ENCODE peak calls at places on chromosomes 16 and 17, in five cellular contexts. One of them, this sample, is unnamed.

GRCh38 chr16:9316615-9317014 is 225.2 kb downstream of the HAPSTR1 start:
- DNase-seq in HepG2: peak; percentile 97
- DNase-seq in psoas muscle: no peak
- DNase-seq in astrocyte: no peak
- DNase-seq in heart left ventricle: no peak
- DNase-seq in this sample: no peak

GRCh38 chr16:85306793-85307551 is 194.7 kb upstream of the CIBAR2 start:
- DNase-seq in HepG2: no peak
- DNase-seq in psoas muscle: no peak
- DNase-seq in astrocyte: no peak
- DNase-seq in heart left ventricle: no peak
- DNase-seq in this sample: no peak

GRCh38 chr17:7559307-7560171 is 989 bp downstream of the TNFSF13 start:
- DNase-seq in HepG2: no peak
- DNase-seq in psoas muscle: no peak
- DNase-seq in astrocyte: no peak
- DNase-seq in heart left ventricle: no peak
- DNase-seq in this sample: no peak

GRCh38 chr17:1107777-1108559 is 71.8 kb downstream of the ABR start:
- DNase-seq in HepG2: no peak
- DNase-seq in psoas muscle: no peak
- DNase-seq in astrocyte: no peak
- DNase-seq in heart left ventricle: peak; percentile 74
- DNase-seq in this sample: peak; percentile 77

GRCh38 chr16:15613676-15614075 is 29.3 kb downstream of the MARF1 start:
- DNase-seq in HepG2: no peak
- DNase-seq in psoas muscle: no peak
- DNase-seq in astrocyte: no peak
- DNase-seq in heart left ventricle: no peak
- DNase-seq in this sample: no peak

GRCh38 chr16:50245417-50246298 is 20.7 kb upstream of the ADCY7 start:
- DNase-seq in HepG2: peak; percentile 16
- DNase-seq in psoas muscle: peak; percentile 55
- DNase-seq in astrocyte: peak; percentile 47
- DNase-seq in heart left ventricle: peak; percentile 55
- DNase-seq in this sample: peak; percentile 77

GRCh38 chr16:535446-536405 is 8.2 kb downstream of the CAPN15 start:
- DNase-seq in HepG2: no peak
- DNase-seq in psoas muscle: peak; percentile 82
- DNase-seq in astrocyte: peak; percentile 65
- DNase-seq in heart left ventricle: peak; percentile 51
- DNase-seq in this sample: peak; percentile 58

GRCh38 chr17:63514477-63514876 is 8.7 kb upstream of the KCNH6 start:
- DNase-seq in HepG2: no peak
- DNase-seq in psoas muscle: no peak
- DNase-seq in astrocyte: no peak
- DNase-seq in heart left ventricle: no peak
- DNase-seq in this sample: no peak

GRCh38 chr16:76343761-76344160 is 66.6 kb downstream of the CNTNAP4 start:
- DNase-seq in HepG2: no peak
- DNase-seq in psoas muscle: no peak
- DNase-seq in astrocyte: no peak
- DNase-seq in heart left ventricle: no peak
- DNase-seq in this sample: no peak

GRCh38 chr16:12455287-12455798 is 348.3 kb downstream of the CPPED1 start:
- DNase-seq in HepG2: peak; percentile 53
- DNase-seq in psoas muscle: peak; percentile 35
- DNase-seq in astrocyte: no peak
- DNase-seq in heart left ventricle: peak; percentile 66
- DNase-seq in this sample: peak; percentile 92

GRCh38 chr17:75979705-75980187 is 706 bp downstream of the TEN1 start:
- DNase-seq in HepG2: no peak
- DNase-seq in psoas muscle: no peak
- DNase-seq in astrocyte: peak; percentile 82
- DNase-seq in heart left ventricle: no peak
- DNase-seq in this sample: no peak

GRCh38 chr16:16197966-16198365 is 25.3 kb downstream of the ABCC6 start:
- DNase-seq in HepG2: no peak
- DNase-seq in psoas muscle: no peak
- DNase-seq in astrocyte: no peak
- DNase-seq in heart left ventricle: no peak
- DNase-seq in this sample: no peak

GRCh38 chr16:8727084-8727590 is 52.7 kb downstream of the ABAT start:
- DNase-seq in HepG2: no peak
- DNase-seq in psoas muscle: no peak
- DNase-seq in astrocyte: no peak
- DNase-seq in heart left ventricle: no peak
- DNase-seq in this sample: no peak

GRCh38 chr16:56558024-56558747 is 6.7 kb upstream of the MT4 start:
- DNase-seq in HepG2: no peak
- DNase-seq in psoas muscle: peak; percentile 30
- DNase-seq in astrocyte: peak; percentile 67
- DNase-seq in heart left ventricle: no peak
- DNase-seq in this sample: no peak

GRCh38 chr17:64694207-64694606 is 32.1 kb upstream of the SMURF2 start:
- DNase-seq in HepG2: peak; percentile 98
- DNase-seq in psoas muscle: peak; percentile 61
- DNase-seq in astrocyte: peak; percentile 69
- DNase-seq in heart left ventricle: peak; percentile 71
- DNase-seq in this sample: no peak

GRCh38 chr17:16439303-16439791 is 24.0 kb downstream of the TRPV2 start:
- DNase-seq in HepG2: no peak
- DNase-seq in psoas muscle: no peak
- DNase-seq in astrocyte: peak; percentile 37
- DNase-seq in heart left ventricle: no peak
- DNase-seq in this sample: no peak

GRCh38 chr17:17751489-17751995 is 70.3 kb downstream of the RAI1 start:
- DNase-seq in HepG2: no peak
- DNase-seq in psoas muscle: no peak
- DNase-seq in astrocyte: no peak
- DNase-seq in heart left ventricle: no peak
- DNase-seq in this sample: no peak

GRCh38 chr16:50448522-50448921 is 79.7 kb upstream of the BRD7 start:
- DNase-seq in HepG2: peak; percentile 31
- DNase-seq in psoas muscle: no peak
- DNase-seq in astrocyte: no peak
- DNase-seq in heart left ventricle: no peak
- DNase-seq in this sample: no peak

GRCh38 chr16:48041861-48042435 is 113.8 kb downstream of the ABCC12 start:
- DNase-seq in HepG2: peak; percentile 34
- DNase-seq in psoas muscle: no peak
- DNase-seq in astrocyte: no peak
- DNase-seq in heart left ventricle: no peak
- DNase-seq in this sample: no peak
- TF ChIP-seq CTCF in HepG2: peak; percentile 60
- TF ChIP-seq CTCF in psoas muscle: peak; percentile 14
- TF ChIP-seq CTCF in astrocyte: no peak
- TF ChIP-seq CTCF in heart left ventricle: no peak
- TF ChIP-seq CTCF in this sample: no peak

DNA sequence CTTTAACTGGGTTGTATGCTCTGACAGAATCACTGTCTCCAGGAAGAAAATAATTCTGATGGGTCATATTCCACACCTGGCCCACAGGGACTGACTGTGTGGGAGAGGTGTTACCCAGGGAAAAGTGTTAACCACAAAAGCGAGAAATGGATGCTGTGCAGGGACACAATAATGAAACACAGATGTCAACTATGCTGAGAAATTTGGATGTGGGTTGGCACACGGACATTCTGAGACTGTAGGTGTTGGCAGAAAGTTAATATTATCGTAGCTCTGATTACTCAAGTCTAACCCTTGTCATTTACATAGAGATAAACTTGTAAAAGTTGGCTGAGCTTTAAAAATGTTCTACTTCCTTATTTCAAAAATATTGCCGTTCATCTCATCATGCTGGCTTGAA is 19.6 kb downstream of the TMC5 start:
- DNase-seq in HepG2: no peak
- DNase-seq in psoas muscle: no peak
- DNase-seq in astrocyte: no peak
- DNase-seq in heart left ventricle: no peak
- DNase-seq in this sample: no peak
- H3K4me3 ChIP-seq in HepG2: no peak overlapping the region
- H3K4me3 ChIP-seq in psoas muscle: no peak overlapping the region
- H3K4me3 ChIP-seq in astrocyte: no peak overlapping the region
- H3K4me3 ChIP-seq in heart left ventricle: no peak overlapping the region
- H3K4me3 ChIP-seq in this sample: no peak overlapping the region

DNA sequence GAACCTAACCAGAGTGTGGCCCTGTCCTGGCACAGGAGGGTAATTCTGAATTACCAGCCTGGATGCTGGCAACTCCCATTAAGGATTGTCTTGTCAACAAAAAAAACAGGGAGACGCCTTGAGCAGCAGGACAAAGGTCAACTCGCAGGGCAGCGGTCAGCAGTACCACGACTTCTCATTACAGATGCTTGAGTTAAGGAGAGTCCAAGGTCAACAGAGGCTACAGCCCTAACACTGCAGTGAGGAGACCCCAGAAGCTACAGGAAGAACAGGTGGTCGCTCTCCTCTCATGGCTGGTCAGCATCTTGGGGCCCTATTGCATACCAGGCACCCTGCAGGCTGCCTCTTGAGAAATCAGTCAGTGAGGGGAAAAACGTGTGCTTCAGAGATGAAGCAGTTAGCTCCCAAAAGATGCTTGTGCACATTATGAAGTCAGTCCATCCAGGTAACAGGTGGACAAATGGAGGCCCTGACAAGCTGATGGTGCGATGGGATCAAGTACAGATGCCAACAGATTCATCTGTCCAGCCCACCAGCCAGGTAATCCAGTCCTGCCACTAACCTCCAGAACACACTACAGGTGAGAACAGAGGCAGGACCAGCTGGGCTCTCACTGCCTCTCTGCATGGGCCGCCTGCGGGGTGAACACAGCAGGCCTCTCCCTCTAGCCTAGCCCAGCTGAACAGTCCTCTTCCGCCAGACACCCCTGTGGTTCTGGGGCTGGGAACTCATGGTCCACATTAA is 4.2 kb downstream of the CSNK1D start:
- DNase-seq in HepG2: no peak
- DNase-seq in psoas muscle: no peak
- DNase-seq in astrocyte: no peak
- DNase-seq in heart left ventricle: no peak
- DNase-seq in this sample: no peak
- H3K27ac ChIP-seq in HepG2: peak overlapping the region; percentile 90
- H3K27ac ChIP-seq in psoas muscle: peak overlapping the region; percentile 81
- H3K27ac ChIP-seq in astrocyte: no peak overlapping the region
- H3K27ac ChIP-seq in heart left ventricle: peak overlapping the region; percentile 14
- H3K27ac ChIP-seq in this sample: peak overlapping the region; percentile 13

GRCh38 chr17:33521784-33522183 is 228.7 kb upstream of the ASIC2 start:
- DNase-seq in HepG2: no peak
- DNase-seq in psoas muscle: no peak
- DNase-seq in astrocyte: no peak
- DNase-seq in heart left ventricle: no peak
- DNase-seq in this sample: no peak
- TF ChIP-seq CTCF in HepG2: peak; percentile 58
- TF ChIP-seq CTCF in psoas muscle: no peak
- TF ChIP-seq CTCF in astrocyte: no peak
- TF ChIP-seq CTCF in heart left ventricle: peak; percentile 24
- TF ChIP-seq CTCF in this sample: peak; percentile 22

GRCh38 chr16:58235663-58236062 is 37.8 kb upstream of the CSNK2A2 start:
- DNase-seq in HepG2: no peak
- DNase-seq in psoas muscle: no peak
- DNase-seq in astrocyte: no peak
- DNase-seq in heart left ventricle: no peak
- DNase-seq in this sample: no peak
- H3K4me3 ChIP-seq in HepG2: peak overlapping the region; percentile 63
- H3K4me3 ChIP-seq in psoas muscle: no peak overlapping the region
- H3K4me3 ChIP-seq in astrocyte: no peak overlapping the region
- H3K4me3 ChIP-seq in heart left ventricle: no peak overlapping the region
- H3K4me3 ChIP-seq in this sample: no peak overlapping the region

DNA sequence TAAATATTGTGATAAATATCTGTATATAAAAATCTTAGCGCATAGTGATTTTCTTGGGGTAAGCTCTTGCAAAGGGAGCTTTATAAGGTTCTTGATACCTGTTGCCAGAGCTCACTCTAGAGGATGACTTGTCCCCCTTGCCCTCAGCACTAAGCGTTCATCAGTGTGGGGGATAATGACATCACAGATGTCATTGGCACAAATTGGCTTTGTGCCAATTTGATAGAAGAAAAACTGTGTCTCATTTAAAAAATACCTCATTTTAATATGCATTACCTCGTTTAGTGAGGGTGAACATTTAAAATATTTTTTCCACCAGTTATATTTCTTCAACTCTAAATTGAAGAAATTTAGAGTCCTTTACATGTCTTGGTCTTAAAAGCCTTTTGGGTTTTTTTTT is 40.2 kb downstream of the PGS1 start:
- DNase-seq in HepG2: no peak
- DNase-seq in psoas muscle: no peak
- DNase-seq in astrocyte: no peak
- DNase-seq in heart left ventricle: no peak
- DNase-seq in this sample: no peak
- H3K27ac ChIP-seq in HepG2: no peak overlapping the region
- H3K27ac ChIP-seq in psoas muscle: peak overlapping the region; percentile 75
- H3K27ac ChIP-seq in astrocyte: no peak overlapping the region
- H3K27ac ChIP-seq in heart left ventricle: peak overlapping the region; percentile 80
- H3K27ac ChIP-seq in this sample: peak overlapping the region; percentile 90

GRCh38 chr16:11215935-11216556 is 40.0 kb downstream of the SOCS1 start:
- DNase-seq in HepG2: no peak
- DNase-seq in psoas muscle: no peak
- DNase-seq in astrocyte: no peak
- DNase-seq in heart left ventricle: no peak
- DNase-seq in this sample: no peak

GRCh38 chr16:11213799-11214198 is 42.2 kb downstream of the SOCS1 start:
- DNase-seq in HepG2: no peak
- DNase-seq in psoas muscle: no peak
- DNase-seq in astrocyte: no peak
- DNase-seq in heart left ventricle: no peak
- DNase-seq in this sample: no peak

GRCh38 chr16:11217651-11218323 is 38.2 kb downstream of the SOCS1 start:
- DNase-seq in HepG2: no peak
- DNase-seq in psoas muscle: no peak
- DNase-seq in astrocyte: no peak
- DNase-seq in heart left ventricle: no peak
- DNase-seq in this sample: no peak

GRCh38 chr16:11219188-11219587 is 36.8 kb downstream of the SOCS1 start:
- DNase-seq in HepG2: no peak
- DNase-seq in psoas muscle: no peak
- DNase-seq in astrocyte: no peak
- DNase-seq in heart left ventricle: no peak
- DNase-seq in this sample: no peak

DNA sequence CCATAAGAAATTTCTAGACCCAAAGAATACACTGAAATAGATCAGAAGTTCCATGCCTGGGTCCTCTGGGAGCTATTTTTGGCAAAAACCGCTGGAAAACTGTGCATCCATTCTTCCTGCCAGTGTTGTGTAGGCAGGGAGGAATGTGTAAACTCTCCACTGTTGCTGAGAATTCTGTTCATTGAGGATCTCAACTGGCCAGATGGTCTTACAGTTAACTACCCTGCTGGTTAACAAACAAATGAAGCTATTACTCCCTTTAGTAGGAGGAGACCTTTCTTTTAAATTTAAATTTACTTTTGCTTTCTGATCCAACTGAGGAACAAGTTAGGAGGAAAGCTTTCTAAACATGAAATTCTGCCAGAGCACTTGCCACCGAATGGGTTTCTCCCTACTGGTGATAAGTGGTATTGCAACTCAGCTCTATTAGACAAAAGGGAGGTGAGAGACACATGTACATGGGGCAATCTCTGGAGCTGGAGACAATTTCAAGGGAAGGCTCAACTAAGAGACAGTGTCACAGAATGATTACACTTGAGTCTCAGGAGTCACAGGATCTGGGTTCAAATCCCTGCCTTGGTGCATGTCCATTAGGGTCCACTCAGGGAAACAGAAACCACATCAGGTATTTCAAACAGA is 37.6 kb downstream of the SOCS1 start:
- DNase-seq in HepG2: no peak
- DNase-seq in psoas muscle: no peak
- DNase-seq in astrocyte: peak; percentile 10
- DNase-seq in heart left ventricle: no peak
- DNase-seq in this sample: no peak
- TF ChIP-seq CTCF in HepG2: peak; percentile 31
- TF ChIP-seq CTCF in psoas muscle: peak; percentile 42
- TF ChIP-seq CTCF in astrocyte: peak; percentile 47
- TF ChIP-seq CTCF in heart left ventricle: peak; percentile 21
- TF ChIP-seq CTCF in this sample: peak; percentile 60

This sample was measured in left lung.